ENCODE peak calls at places on chromosomes 12 and 14, in ten cellular contexts. H, L, G, C, X, K, V, S, T and F are unnamed samples.

GRCh38 chr12:83676896-83677295 is 990.2 kb downstream of the TMTC2 start:
- DNase-seq in C (no peak), X (no peak), T (no peak), V (no peak), H (no peak), L (no peak), K (no peak), S (no peak), G (no peak), F (no peak)

GRCh38 chr14:63611078-63611477 is 30.6 kb downstream of the WDR89 start:
- DNase-seq in L (no peak), X (no peak), S (no peak), K (no peak), C (no peak), G (no peak), T (no peak), V (no peak), H (no peak), F (no peak)

GRCh38 chr14:23435540-23436326 is at the start of gene MYH7:
- DNase-seq in V (no peak), C (no peak), L (no peak), K (peak; percentile 1), G (no peak), H (no peak), T (no peak), X (no peak), S (no peak), F (peak; percentile 97)

GRCh38 chr12:6065872-6066217 is 58.6 kb downstream of the VWF start:
- DNase-seq in C (no peak), L (peak; percentile 41), S (no peak), X (no peak), H (no peak), T (no peak), G (no peak), K (no peak), V (no peak), F (peak; percentile 22)

GRCh38 chr14:91292476-91292875 is 48.0 kb upstream of the GPR68 start:
- DNase-seq in H (no peak), S (no peak), X (no peak), C (peak; percentile 14), K (no peak), G (no peak), T (no peak), V (no peak), L (no peak), F (peak; percentile 98)

GRCh38 chr12:49537231-49537708 is 1.6 kb upstream of the KCNH3 start:
- DNase-seq in H (no peak), S (no peak), V (no peak), C (no peak), T (no peak), L (no peak), G (no peak), X (no peak), K (peak; percentile 19), F (no peak)

GRCh38 chr14:100144645-100144995 is 14.8 kb downstream of the DEGS2 start:
- DNase-seq in G (no peak), L (no peak), S (no peak), X (no peak), T (no peak), K (no peak), V (no peak), C (no peak), H (no peak), F (no peak)

GRCh38 chr14:103393078-103393477 is 7.9 kb downstream of the MARK3 start:
- DNase-seq in T (no peak), S (no peak), V (no peak), X (no peak), H (no peak), G (no peak), L (no peak), K (no peak), C (no peak), F (no peak)

GRCh38 chr14:67360469-67361206 is 510 bp downstream of the EIF2S1 start:
- DNase-seq in T (peak; percentile 28), L (no peak), X (no peak), G (no peak), K (no peak), H (no peak), C (no peak), V (no peak), S (no peak), F (no peak)

GRCh38 chr12:23686095-23686494 is 263.4 kb downstream of the SOX5 start:
- DNase-seq in C (no peak), S (no peak), H (no peak), K (no peak), L (no peak), X (no peak), V (no peak), G (no peak), T (no peak), F (no peak)

GRCh38 chr14:31000629-31001338 is 24.7 kb upstream of the AP4S1 start:
- DNase-seq in G (no peak), X (no peak), V (no peak), H (no peak), S (no peak), T (no peak), K (no peak), L (no peak), C (no peak), F (no peak)

GRCh38 chr14:57382283-57382682 is 8.1 kb upstream of the NAA30 start:
- DNase-seq in S (no peak), C (peak; percentile 94), H (no peak), V (no peak), G (no peak), X (no peak), T (no peak), K (no peak), L (peak; percentile 96), F (peak; percentile 37)

GRCh38 chr12:116534341-116535121 is 24.6 kb upstream of the MAP1LC3B2 start:
- DNase-seq in X (no peak), L (peak; percentile 45), G (peak; percentile 41), K (no peak), T (peak; percentile 37), V (no peak), S (no peak), C (no peak), H (no peak), F (peak; percentile 9)

GRCh38 chr12:132444957-132445883 is 44.7 kb upstream of the FBRSL1 start:
- DNase-seq in H (peak; percentile 64), C (no peak), S (peak; percentile 41), L (no peak), K (peak; percentile 85), T (no peak), X (peak; percentile 48), V (no peak), G (peak; percentile 19), F (no peak)

GRCh38 chr14:68784995-68785816 is 7.7 kb downstream of the ZFP36L1 start:
- DNase-seq in V (no peak), T (no peak), X (no peak), H (no peak), C (peak; percentile 90), G (peak; percentile 28), L (peak; percentile 88), S (no peak), K (no peak), F (peak; percentile 86)

GRCh38 chr12:40716037-40716436 is 23.8 kb downstream of the CNTN1 start:
- DNase-seq in K (no peak), X (no peak), L (no peak), S (no peak), H (no peak), T (no peak), V (no peak), C (no peak), G (no peak), F (no peak)

GRCh38 chr12:54421873-54422250 is 2.8 kb upstream of the ITGA5 start:
- DNase-seq in T (no peak), K (no peak), S (no peak), C (no peak), L (no peak), V (no peak), G (no peak), H (no peak), X (no peak), F (no peak)

GRCh38 chr14:56278383-56278782 is 160.2 kb downstream of the PELI2 start:
- DNase-seq in C (no peak), V (no peak), G (no peak), X (no peak), H (no peak), T (no peak), L (no peak), S (no peak), K (no peak), F (no peak)

GRCh38 chr12:132391326-132392041 is 62.1 kb upstream of the GALNT9 start:
- DNase-seq in G (no peak), S (no peak), K (no peak), T (no peak), C (no peak), V (no peak), X (no peak), H (no peak), L (no peak), F (no peak)

GRCh38 chr14:37593496-37594237 is 1.4 kb downstream of the FOXA1 start:
- DNase-seq in K (peak; percentile 9), C (no peak), T (no peak), S (no peak), L (no peak), H (no peak), G (peak; percentile 11), V (no peak), X (no peak), F (no peak)

GRCh38 chr14:77641207-77641533 is 24.7 kb upstream of the SPTLC2 start:
- DNase-seq in T (no peak), C (no peak), K (no peak), X (no peak), V (no peak), G (no peak), S (no peak), H (no peak), L (no peak), F (no peak)

GRCh38 chr12:75635606-75636444 is 124.4 kb upstream of the KRR1 start:
- DNase-seq in L (peak; percentile 89), H (no peak), V (peak; percentile 41), X (no peak), C (peak; percentile 95), K (peak; percentile 25), G (no peak), S (no peak), T (peak; percentile 41), F (peak; percentile 76)

GRCh38 chr14:87522575-87522974 is 470.4 kb downstream of the GALC start:
- DNase-seq in G (no peak), C (no peak), S (no peak), X (no peak), K (no peak), L (no peak), V (peak; percentile 64), H (no peak), T (no peak), F (no peak)

GRCh38 chr12:26017484-26018211 is 59.2 kb downstream of the RASSF8 start:
- DNase-seq in C (peak; percentile 47), S (no peak), X (no peak), V (peak; percentile 47), G (peak; percentile 69), L (peak; percentile 55), T (peak; percentile 44), H (no peak), K (peak; percentile 38), F (peak; percentile 40)

GRCh38 chr14:53355581-53356112 is 202.5 kb upstream of the DDHD1 start:
- DNase-seq in S (no peak), V (no peak), C (peak; percentile 92), H (no peak), L (peak; percentile 74), X (no peak), G (peak; percentile 36), T (no peak), K (no peak), F (peak; percentile 90)

GRCh38 chr14:66001356-66001755 is 484.8 kb upstream of the CCDC196 start:
- DNase-seq in H (no peak), C (no peak), K (no peak), T (no peak), L (no peak), V (no peak), X (no peak), S (no peak), G (no peak), F (no peak)

GRCh38 chr14:37491076-37491475 is 104.0 kb downstream of the FOXA1 start:
- DNase-seq in K (no peak), C (no peak), T (no peak), X (no peak), S (no peak), L (no peak), V (no peak), G (no peak), H (no peak), F (no peak)

GRCh38 chr12:115070313-115070712 is 386.3 kb upstream of the TBX3 start:
- DNase-seq in K (no peak), T (no peak), V (no peak), L (peak; percentile 74), G (no peak), X (no peak), S (no peak), C (no peak), H (no peak), F (no peak)